ENCODE peak calls at places on chromosomes 3 and 15, in seven cellular contexts. L, I, X, G, D, R and O are unnamed samples.
A peak's percentile ranks its signal among the peaks of the same experiment; 100 is the strongest.

GRCh38 chr15:64092864-64093626 is 593 bp downstream of the CIAO2A start:
- DNase-seq in L (no peak), I (no peak), X (no peak), G (peak; percentile 9), D (no peak), R (no peak), O (peak; percentile 53)

GRCh38 chr15:63288342-63288741 is 10.9 kb downstream of the APH1B start:
- DNase-seq in L (no peak), I (no peak), X (no peak), G (no peak), D (no peak), R (no peak), O (no peak)

GRCh38 chr3:20323307-20323927 is 137.4 kb upstream of the SGO1 start:
- DNase-seq in L (no peak), I (no peak), X (no peak), G (no peak), D (no peak), R (no peak), O (no peak)

GRCh38 chr15:42670441-42670840 is 66.5 kb downstream of the CDAN1 start:
- DNase-seq in L (no peak), I (no peak), X (no peak), G (no peak), D (no peak), R (no peak), O (no peak)

GRCh38 chr3:124812291-124813265 is 74.6 kb downstream of the ITGB5 start:
- DNase-seq in L (no peak), I (no peak), X (no peak), G (peak; percentile 38), D (no peak), R (peak; percentile 70), O (peak; percentile 96)

GRCh38 chr3:4332991-4333390 is 29.8 kb downstream of the SETMAR start:
- DNase-seq in L (no peak), I (no peak), X (no peak), G (no peak), D (no peak), R (no peak), O (no peak)

GRCh38 chr3:195441476-195441970 is 1.3 kb downstream of the ACAP2 start:
- DNase-seq in L (no peak), I (no peak), X (no peak), G (peak; percentile 43), D (no peak), R (no peak), O (no peak)

GRCh38 chr3:45105855-45106655 is 40.1 kb downstream of the CDCP1 start:
- DNase-seq in L (no peak), I (peak; percentile 83), X (no peak), G (peak; percentile 70), D (no peak), R (peak; percentile 50), O (peak; percentile 94)

GRCh38 chr3:114558271-114558670 is 264.4 kb downstream of the TIGIT start:
- DNase-seq in L (no peak), I (no peak), X (no peak), G (no peak), D (no peak), R (no peak), O (no peak)

GRCh38 chr3:43855674-43856299 is 165.0 kb downstream of the ABHD5 start:
- DNase-seq in L (peak; percentile 38), I (peak; percentile 42), X (peak; percentile 6), G (no peak), D (no peak), R (no peak), O (peak; percentile 20)

GRCh38 chr3:56001537-56001936 is 466.7 kb downstream of the ERC2 start:
- DNase-seq in L (no peak), I (no peak), X (no peak), G (no peak), D (no peak), R (no peak), O (no peak)

GRCh38 chr3:186979837-186980236 is 49.5 kb downstream of the ST6GAL1 start:
- DNase-seq in L (no peak), I (no peak), X (no peak), G (no peak), D (no peak), R (no peak), O (no peak)

GRCh38 chr3:153599685-153600084 is 437.7 kb downstream of the RAP2B start:
- DNase-seq in L (no peak), I (no peak), X (no peak), G (peak; percentile 58), D (no peak), R (peak; percentile 67), O (peak; percentile 97)

GRCh38 chr3:124117486-124117885 is 125.6 kb upstream of the ROPN1 start:
- DNase-seq in L (no peak), I (no peak), X (no peak), G (peak; percentile 36), D (no peak), R (no peak), O (no peak)

GRCh38 chr15:66740802-66741201 is 38.8 kb downstream of the SMAD6 start:
- DNase-seq in L (no peak), I (no peak), X (no peak), G (no peak), D (no peak), R (no peak), O (no peak)

GRCh38 chr3:96813820-96814580 is 394 bp upstream of the EPHA6 start:
- DNase-seq in L (peak; percentile 9), I (peak; percentile 41), X (peak; percentile 7), G (peak; percentile 34), D (peak; percentile 0), R (no peak), O (peak; percentile 28)

GRCh38 chr3:32340039-32340438 is 51.6 kb upstream of the CMTM7 start:
- DNase-seq in L (no peak), I (no peak), X (no peak), G (peak; percentile 71), D (peak; percentile 1), R (no peak), O (peak; percentile 37)

GRCh38 chr3:33144433-33144832 is 30.6 kb downstream of the CRTAP start:
- DNase-seq in L (no peak), I (no peak), X (no peak), G (no peak), D (no peak), R (no peak), O (no peak)

GRCh38 chr3:5579342-5579741 is 391.8 kb downstream of the EDEM1 start:
- DNase-seq in L (no peak), I (no peak), X (no peak), G (no peak), D (no peak), R (no peak), O (no peak)

GRCh38 chr15:66770518-66771350 is 68.7 kb downstream of the SMAD6 start:
- DNase-seq in L (no peak), I (no peak), X (no peak), G (no peak), D (no peak), R (no peak), O (no peak)

GRCh38 chr3:11582123-11582968 is 61.4 kb downstream of the VGLL4 start:
- DNase-seq in L (no peak), I (no peak), X (no peak), G (peak; percentile 61), D (no peak), R (no peak), O (peak; percentile 89)

GRCh38 chr15:79046691-79047404 is 43.7 kb downstream of the RASGRF1 start:
- DNase-seq in L (no peak), I (no peak), X (no peak), G (no peak), D (no peak), R (no peak), O (no peak)

GRCh38 chr15:66706225-66706732 is 4.2 kb downstream of the SMAD6 start:
- DNase-seq in L (no peak), I (no peak), X (no peak), G (peak; percentile 90), D (no peak), R (no peak), O (no peak)

GRCh38 chr3:176737480-176738147 is 459.7 kb downstream of the TBL1XR1 start:
- DNase-seq in L (no peak), I (no peak), X (no peak), G (no peak), D (no peak), R (no peak), O (no peak)

GRCh38 chr3:48436855-48437254 is 3.1 kb downstream of the CCDC51 start:
- DNase-seq in L (no peak), I (peak; percentile 24), X (no peak), G (no peak), D (no peak), R (no peak), O (no peak)

GRCh38 chr15:39487180-39487735 is 93.6 kb upstream of the THBS1 start:
- DNase-seq in L (no peak), I (no peak), X (no peak), G (no peak), D (no peak), R (no peak), O (no peak)

GRCh38 chr3:114858329-114858728 is 288.8 kb downstream of the ZBTB20 start:
- DNase-seq in L (no peak), I (no peak), X (no peak), G (no peak), D (no peak), R (no peak), O (no peak)